ENCODE peak calls at places on chromosomes 5 and 9, in seven cellular contexts. Q, L, T, M, K, B and F are unnamed samples.

GRCh38 chr5:135141303-135142268 is 107.6 kb upstream of the PITX1 start:
- DNase-seq in T (no peak), L (peak; percentile 4), M (no peak), Q (peak; percentile 37), B (no peak), K (no peak), F (no peak)

GRCh38 chr9:17688834-17689233 is 110.0 kb downstream of the SH3GL2 start:
- DNase-seq in T (no peak), K (peak; percentile 15), Q (no peak), B (no peak), L (no peak), M (no peak), F (no peak)

GRCh38 chr9:120151806-120152205 is 428.2 kb downstream of the CDK5RAP2 start:
- DNase-seq in L (no peak), T (no peak), B (no peak), Q (no peak), M (no peak), K (no peak), F (no peak)

GRCh38 chr5:151047814-151048425 is 27.5 kb downstream of the GPX3 start:
- DNase-seq in B (no peak), K (no peak), Q (no peak), T (no peak), L (peak; percentile 76), M (peak; percentile 56), F (peak; percentile 64)

GRCh38 chr9:35859995-35860348 is 10.2 kb downstream of the OR13J1 start:
- DNase-seq in L (no peak), B (no peak), K (no peak), M (no peak), Q (no peak), T (no peak), F (no peak)

GRCh38 chr5:120466337-120467006 is 2.4 kb downstream of the PRR16 start:
- DNase-seq in K (no peak), T (no peak), Q (no peak), L (no peak), M (no peak), B (no peak), F (no peak)

GRCh38 chr5:180069589-180070247 is 1.8 kb downstream of the RNF130 start:
- DNase-seq in Q (no peak), M (no peak), T (no peak), K (peak; percentile 91), L (no peak), B (no peak), F (no peak)

GRCh38 chr5:1726469-1726865 is 73.2 kb downstream of the MRPL36 start:
- DNase-seq in M (no peak), L (no peak), K (no peak), Q (no peak), B (no peak), T (no peak), F (no peak)

GRCh38 chr5:172319708-172320441 is 36.3 kb upstream of the UBTD2 start:
- DNase-seq in L (no peak), T (no peak), B (no peak), M (no peak), Q (no peak), K (no peak), F (peak; percentile 37)

GRCh38 chr9:93645149-93645889 is 68.9 kb downstream of the PHF2 start:
- DNase-seq in L (no peak), B (no peak), Q (no peak), K (no peak), M (peak; percentile 5), T (no peak), F (no peak)

GRCh38 chr9:27784999-27785713 is 211.9 kb upstream of the C9orf72 start:
- DNase-seq in L (no peak), Q (no peak), T (peak; percentile 9), B (no peak), K (no peak), M (no peak), F (no peak)

GRCh38 chr9:99737649-99738048 is 84.0 kb upstream of the NR4A3 start:
- DNase-seq in B (no peak), K (peak; percentile 10), L (no peak), T (no peak), Q (no peak), M (no peak), F (no peak)

GRCh38 chr9:135090547-135090946 is 3.1 kb downstream of the OLFM1 start:
- DNase-seq in K (no peak), M (no peak), T (no peak), L (no peak), B (no peak), Q (peak; percentile 48), F (no peak)

GRCh38 chr9:132878695-132879064 is at the start of gene SPACA9:
- DNase-seq in Q (peak; percentile 73), T (peak; percentile 40), B (no peak), M (peak; percentile 73), L (peak; percentile 77), K (peak; percentile 32), F (peak; percentile 94)

GRCh38 chr5:79840085-79840990 is 150.7 kb downstream of the CMYA5 start:
- DNase-seq in B (no peak), L (no peak), M (peak; percentile 28), Q (no peak), T (no peak), K (peak; percentile 76), F (no peak)

GRCh38 chr9:12748016-12748415 is 26.8 kb upstream of the LURAP1L start:
- DNase-seq in M (no peak), T (no peak), Q (no peak), B (peak; percentile 30), K (no peak), L (no peak), F (peak; percentile 22)

GRCh38 chr5:75514323-75514722 is 2.6 kb downstream of the POLK start:
- DNase-seq in K (no peak), L (no peak), B (no peak), Q (no peak), M (no peak), T (no peak), F (no peak)

GRCh38 chr5:152701305-152701704 is 296.2 kb upstream of the NMUR2 start:
- DNase-seq in M (no peak), B (no peak), Q (no peak), K (no peak), L (no peak), T (no peak), F (no peak)

GRCh38 chr9:16029796-16030363 is 477.0 kb downstream of the CCDC171 start:
- DNase-seq in M (no peak), Q (no peak), T (no peak), K (no peak), B (no peak), L (no peak), F (no peak)

GRCh38 chr9:36426945-36427344 is 26.9 kb upstream of the RNF38 start:
- DNase-seq in T (no peak), K (no peak), L (no peak), B (no peak), Q (no peak), M (no peak), F (no peak)

GRCh38 chr9:16293610-16294009 is 576.9 kb downstream of the BNC2 start:
- DNase-seq in M (no peak), T (no peak), Q (no peak), L (no peak), B (no peak), K (no peak), F (peak; percentile 27)

GRCh38 chr5:83494102-83494620 is 22.6 kb downstream of the VCAN start:
- DNase-seq in M (no peak), K (no peak), B (no peak), T (no peak), Q (no peak), L (no peak), F (no peak)

GRCh38 chr5:81901539-81901938 is 70.3 kb upstream of the ATG10 start:
- DNase-seq in T (no peak), M (no peak), K (no peak), B (no peak), Q (no peak), L (no peak), F (no peak)

GRCh38 chr5:132260714-132261615 is 3.5 kb downstream of the PDLIM4 start:
- DNase-seq in M (peak; percentile 65), L (no peak), Q (no peak), B (peak; percentile 88), K (peak; percentile 83), T (peak; percentile 32), F (peak; percentile 56)